ENCODE peak calls at places on chromosomes 16 and 17, in four cellular contexts. N is OCI-LY7, M is cardiac septum, Y is AG08396. B is an unnamed sample.

GRCh38 chr17:79630821-79631639 is 20.2 kb upstream of the RBFOX3 start:
- DNase-seq in M (peak; percentile 35), N (no peak), Y (peak; percentile 6), B (no peak)

GRCh38 chr17:16962804-16963203 is 9.1 kb downstream of the TNFRSF13B start:
- DNase-seq in M (no peak), N (no peak), Y (no peak), B (peak; percentile 4)

GRCh38 chr16:81018496-81018895 is 11.5 kb downstream of the CENPN start:
- DNase-seq in Y (no peak), N (no peak), M (no peak), B (no peak)

GRCh38 chr17:81097134-81097942 is 62.4 kb downstream of the BAIAP2 start:
- DNase-seq in N (no peak), Y (peak; percentile 92), M (peak; percentile 82), B (no peak)

GRCh38 chr17:34665803-34666763 is 86.7 kb downstream of the TMEM132E start:
- DNase-seq in M (no peak), N (no peak), Y (no peak), B (no peak)

GRCh38 chr17:39963826-39964225 is 1.0 kb downstream of the GSDMA start:
- DNase-seq in Y (no peak), M (no peak), N (no peak), B (no peak)

GRCh38 chr16:67245674-67246080 is 1.6 kb downstream of the FHOD1 start:
- DNase-seq in Y (no peak), M (no peak), N (no peak), B (no peak)

GRCh38 chr17:73595068-73595865 is 49.0 kb downstream of the SDK2 start:
- DNase-seq in Y (no peak), M (no peak), N (peak; percentile 55), B (peak; percentile 24)

GRCh38 chr17:77124192-77124908 is 16.4 kb upstream of the SEC14L1 start:
- DNase-seq in Y (no peak), M (no peak), N (no peak), B (no peak)

GRCh38 chr16:19817875-19818274 is 66.8 kb downstream of the GPRC5B start:
- DNase-seq in N (no peak), M (no peak), Y (no peak), B (no peak)

GRCh38 chr16:48384305-48384981 is 770 bp downstream of the SIAH1 start:
- DNase-seq in M (peak; percentile 78), Y (peak; percentile 82), N (peak; percentile 51), B (peak; percentile 60)

GRCh38 chr17:72512649-72513556 is 392.1 kb downstream of the SOX9 start:
- DNase-seq in Y (no peak), M (no peak), N (peak; percentile 73), B (no peak)

GRCh38 chr17:76124582-76125390 is 16.3 kb downstream of the FOXJ1 start:
- DNase-seq in M (no peak), N (peak; percentile 43), Y (peak; percentile 2), B (peak; percentile 33)

GRCh38 chr16:8173111-8173644 is 417.1 kb downstream of the TMEM114 start:
- DNase-seq in Y (peak; percentile 35), M (peak; percentile 77), N (peak; percentile 68), B (peak; percentile 80)

GRCh38 chr16:66906916-66907836 is 11.5 kb downstream of the CDH16 start:
- DNase-seq in Y (no peak), M (no peak), N (no peak), B (no peak)

GRCh38 chr17:51496378-51496777 is 236.0 kb downstream of the UTP18 start:
- DNase-seq in Y (no peak), N (no peak), M (no peak), B (no peak)

GRCh38 chr17:21129023-21129681 is 2.4 kb downstream of the DHRS7B start:
- DNase-seq in M (no peak), Y (peak; percentile 55), N (no peak), B (no peak)

GRCh38 chr16:88383401-88384221 is 852 bp downstream of the ZNF469 start:
- DNase-seq in Y (peak; percentile 87), M (peak; percentile 75), N (no peak), B (no peak)

GRCh38 chr16:88334517-88335149 is 48.1 kb upstream of the ZNF469 start:
- DNase-seq in N (no peak), Y (no peak), M (no peak), B (no peak)

GRCh38 chr16:8552487-8553221 is 37.7 kb downstream of the TMEM114 start:
- DNase-seq in M (no peak), N (no peak), Y (no peak), B (no peak)